ENCODE peak calls at places on chromosomes 5 and 9, in five cellular contexts. Q is right cardiac atrium; Y is NCI-H1105; T is HuH-7; B is stimulated activated CD4-positive, alpha-beta T cell treated with anti-CD3 and anti-CD28 coated beads, TNF-alpha, amount 100 ng/mL, for 48 hours. P is an unnamed sample.

GRCh38 chr9:137711678-137712105 is 92.9 kb downstream of the EHMT1 start:
- DNase-seq in Q (no peak), Y (no peak), T (no peak), B (no peak), P (no peak)

GRCh38 chr5:141182248-141182647 is at the start of gene PCDHB16:
- DNase-seq in Q (no peak), Y (no peak), T (no peak), B (no peak), P (peak)

GRCh38 chr9:95746408-95747165 is 128.9 kb upstream of the ERCC6L2 start:
- DNase-seq in Q (no peak), Y (no peak), T (no peak), B (no peak), P (no peak)

GRCh38 chr5:120806132-120806531 is 342.0 kb downstream of the PRR16 start:
- DNase-seq in Q (no peak), Y (no peak), T (no peak), B (no peak), P (no peak)

GRCh38 chr5:91110709-91111108 is 272.4 kb downstream of the ARRDC3 start:
- DNase-seq in Q (no peak), Y (no peak), T (no peak), B (no peak), P (no peak)

GRCh38 chr5:72246239-72246580 is 73.8 kb downstream of the MRPS27 start:
- DNase-seq in Q (no peak), Y (no peak), T (no peak), B (no peak), P (no peak)

GRCh38 chr5:90709323-90710148 is 150.9 kb downstream of the ADGRV1 start:
- DNase-seq in Q (no peak), Y (peak), T (peak), B (no peak), P (no peak)

GRCh38 chr5:171261361-171261760 is 47.7 kb upstream of the TLX3 start:
- DNase-seq in Q (no peak), Y (no peak), T (no peak), B (no peak), P (no peak)

GRCh38 chr9:90943341-90943740 is 141.7 kb downstream of the SYK start:
- DNase-seq in Q (no peak), Y (no peak), T (no peak), B (no peak), P (no peak)

GRCh38 chr9:96721731-96722429 is 56.0 kb downstream of the ZNF510 start:
- DNase-seq in Q (no peak), Y (no peak), T (no peak), B (no peak), P (no peak)

GRCh38 chr5:96067902-96068614 is 106.4 kb upstream of the ELL2 start:
- DNase-seq in Q (no peak), Y (no peak), T (no peak), B (no peak), P (no peak)

GRCh38 chr5:120354126-120354525 is 110.0 kb upstream of the PRR16 start:
- DNase-seq in Q (no peak), Y (no peak), T (no peak), B (no peak), P (no peak)

P was measured in NCI-H1092 treated with DMSO at 0.1 percent for 48 hours.